ENCODE peak calls at places on chromosomes 3 and 15, in four cellular contexts. One of them, this sample, is unnamed.
A peak's percentile ranks its signal among the peaks of the same experiment; 100 is the strongest.

GRCh38 chr3:197877902-197878301 is 72.1 kb upstream of the RPL35A start:
- DNase-seq in sciatic nerve: no peak
- DNase-seq in HAP-1: no peak
- DNase-seq in psoas muscle: no peak
- DNase-seq in this sample: no peak

GRCh38 chr3:43405888-43406636 is 119.7 kb downstream of the SNRK start:
- DNase-seq in HAP-1: no peak
- DNase-seq in psoas muscle: peak; percentile 82
- DNase-seq in sciatic nerve: no peak
- DNase-seq in this sample: no peak

GRCh38 chr3:43998841-43999805 is 242.6 kb upstream of the TOPAZ1 start:
- DNase-seq in psoas muscle: no peak
- DNase-seq in sciatic nerve: peak; percentile 63
- DNase-seq in HAP-1: peak; percentile 72
- DNase-seq in this sample: no peak

GRCh38 chr15:29835301-29835700 is 13.0 kb upstream of the TJP1 start:
- DNase-seq in psoas muscle: no peak
- DNase-seq in sciatic nerve: no peak
- DNase-seq in HAP-1: no peak
- DNase-seq in this sample: peak; percentile 57

GRCh38 chr15:68112711-68113110 is 58.6 kb downstream of the PIAS1 start:
- DNase-seq in sciatic nerve: no peak
- DNase-seq in psoas muscle: no peak
- DNase-seq in HAP-1: peak; percentile 61
- DNase-seq in this sample: no peak

GRCh38 chr3:3998140-3998977 is 199.1 kb downstream of the LRRN1 start:
- DNase-seq in sciatic nerve: no peak
- DNase-seq in HAP-1: peak; percentile 49
- DNase-seq in psoas muscle: no peak
- DNase-seq in this sample: no peak

GRCh38 chr15:36595625-36596024 is 16.2 kb downstream of the CDIN1 start:
- DNase-seq in sciatic nerve: no peak
- DNase-seq in psoas muscle: no peak
- DNase-seq in HAP-1: no peak
- DNase-seq in this sample: no peak

GRCh38 chr15:98730860-98731711 is 82.7 kb downstream of the IGF1R start:
- DNase-seq in HAP-1: no peak
- DNase-seq in psoas muscle: no peak
- DNase-seq in sciatic nerve: no peak
- DNase-seq in this sample: no peak

GRCh38 chr15:74962219-74962618 is 5.6 kb upstream of the RPP25 start:
- DNase-seq in psoas muscle: no peak
- DNase-seq in sciatic nerve: no peak
- DNase-seq in HAP-1: no peak
- DNase-seq in this sample: no peak

GRCh38 chr3:11509175-11510000 is 134.3 kb downstream of the VGLL4 start:
- DNase-seq in sciatic nerve: peak; percentile 76
- DNase-seq in psoas muscle: peak; percentile 65
- DNase-seq in HAP-1: peak; percentile 8
- DNase-seq in this sample: peak; percentile 83

GRCh38 chr15:32704343-32705076 is 13.3 kb upstream of the GREM1 start:
- DNase-seq in HAP-1: no peak
- DNase-seq in psoas muscle: no peak
- DNase-seq in sciatic nerve: no peak
- DNase-seq in this sample: no peak

GRCh38 chr3:17894434-17895060 is 152.1 kb upstream of the TBC1D5 start:
- DNase-seq in HAP-1: peak; percentile 77
- DNase-seq in sciatic nerve: no peak
- DNase-seq in psoas muscle: no peak
- DNase-seq in this sample: no peak

GRCh38 chr15:53256457-53256856 is 466.3 kb upstream of the ONECUT1 start:
- DNase-seq in sciatic nerve: no peak
- DNase-seq in HAP-1: no peak
- DNase-seq in psoas muscle: no peak
- DNase-seq in this sample: no peak

GRCh38 chr3:27677554-27677953 is 44.6 kb downstream of the EOMES start:
- DNase-seq in HAP-1: no peak
- DNase-seq in sciatic nerve: no peak
- DNase-seq in psoas muscle: no peak
- DNase-seq in this sample: no peak

GRCh38 chr3:9778102-9778501 is 8.4 kb upstream of the CAMK1 start:
- DNase-seq in sciatic nerve: no peak
- DNase-seq in psoas muscle: peak; percentile 61
- DNase-seq in HAP-1: no peak
- DNase-seq in this sample: no peak

GRCh38 chr3:195756935-195757302 is 36.1 kb downstream of the MUC20 start:
- DNase-seq in HAP-1: no peak
- DNase-seq in sciatic nerve: no peak
- DNase-seq in psoas muscle: no peak
- DNase-seq in this sample: no peak

GRCh38 chr3:115498421-115498820 is 124.9 kb upstream of the GAP43 start:
- DNase-seq in HAP-1: no peak
- DNase-seq in sciatic nerve: no peak
- DNase-seq in psoas muscle: no peak
- DNase-seq in this sample: no peak

GRCh38 chr3:184556502-184557347 is 4.9 kb upstream of the EPHB3 start:
- DNase-seq in HAP-1: no peak
- DNase-seq in sciatic nerve: no peak
- DNase-seq in psoas muscle: no peak
- DNase-seq in this sample: no peak

GRCh38 chr3:195151402-195151801 is 119.6 kb downstream of the XXYLT1 start:
- DNase-seq in psoas muscle: no peak
- DNase-seq in HAP-1: no peak
- DNase-seq in sciatic nerve: no peak
- DNase-seq in this sample: no peak

GRCh38 chr15:83320831-83321230 is 36.4 kb upstream of the BNC1 start:
- DNase-seq in sciatic nerve: no peak
- DNase-seq in psoas muscle: no peak
- DNase-seq in HAP-1: no peak
- DNase-seq in this sample: no peak

GRCh38 chr15:85976986-85977385 is 102.7 kb upstream of the AGBL1 start:
- DNase-seq in HAP-1: no peak
- DNase-seq in sciatic nerve: no peak
- DNase-seq in psoas muscle: no peak
- DNase-seq in this sample: no peak

GRCh38 chr3:81829946-81830345 is 68.5 kb upstream of the GBE1 start:
- DNase-seq in psoas muscle: no peak
- DNase-seq in sciatic nerve: no peak
- DNase-seq in HAP-1: no peak
- DNase-seq in this sample: no peak

GRCh38 chr3:173660645-173661299 is 263.2 kb downstream of the NLGN1 start:
- DNase-seq in HAP-1: peak; percentile 36
- DNase-seq in sciatic nerve: no peak
- DNase-seq in psoas muscle: no peak
- DNase-seq in this sample: no peak

This sample was measured in left cardiac atrium.